ENCODE peak calls at places on chromosomes 3 and 15, in seven cellular contexts. U is psoas muscle, X is GM06990, O is GM10248, G is thyroid gland, B is A549, L is HCT116. R is an unnamed sample.

GRCh38 chr3:50971487-50971924 is 296.8 kb downstream of the DOCK3 start:
- DNase-seq in U (no peak), G (peak; percentile 26), B (peak; percentile 56), L (peak; percentile 73), X (no peak), O (peak; percentile 64), R (peak; percentile 40)

GRCh38 chr3:32837789-32838188 is 20.0 kb downstream of the TRIM71 start:
- DNase-seq in B (no peak), L (no peak), O (no peak), X (no peak), G (no peak), U (no peak), R (no peak)

GRCh38 chr3:40290396-40290795 is 19.1 kb upstream of the EIF1B start:
- DNase-seq in O (no peak), X (no peak), B (no peak), G (no peak), L (no peak), U (no peak), R (no peak)

GRCh38 chr3:122886951-122887350 is 92.1 kb downstream of the SLC49A4 start:
- DNase-seq in G (no peak), U (no peak), O (no peak), X (no peak), L (no peak), B (no peak), R (no peak)

GRCh38 chr3:8668216-8668615 is 23.6 kb upstream of the SSUH2 start:
- DNase-seq in U (no peak), L (no peak), O (no peak), G (no peak), B (no peak), X (no peak), R (no peak)

GRCh38 chr3:45664558-45664957 is 24.6 kb upstream of the SACM1L start:
- DNase-seq in U (no peak), O (peak; percentile 75), X (peak; percentile 43), L (no peak), B (no peak), G (no peak), R (no peak)

GRCh38 chr15:30921781-30922371 is 18.2 kb downstream of the FAN1 start:
- DNase-seq in L (no peak), X (no peak), G (peak; percentile 96), O (no peak), U (peak; percentile 84), B (no peak), R (no peak)

GRCh38 chr3:34011171-34012101 is 213.0 kb downstream of the PDCD6IP start:
- DNase-seq in G (no peak), U (no peak), L (peak; percentile 8), B (peak; percentile 51), O (no peak), X (no peak), R (no peak)

GRCh38 chr3:130834476-130834875 is 59.4 kb upstream of the ATP2C1 start:
- DNase-seq in G (no peak), X (no peak), O (no peak), U (no peak), B (no peak), L (no peak), R (no peak)

GRCh38 chr3:64945171-64945684 is 257.4 kb upstream of the ADAMTS9 start:
- DNase-seq in U (peak; percentile 59), G (no peak), O (no peak), B (no peak), X (no peak), L (no peak), R (no peak)

GRCh38 chr15:85097706-85098105 is 116.0 kb downstream of the PDE8A start:
- DNase-seq in X (no peak), B (peak; percentile 39), O (no peak), U (no peak), G (no peak), L (no peak), R (no peak)

GRCh38 chr3:133991637-133992036 is 38.1 kb downstream of the SLCO2A1 start:
- DNase-seq in X (no peak), G (no peak), U (no peak), O (no peak), B (no peak), L (no peak), R (no peak)

GRCh38 chr3:74739242-74739641 is 124.8 kb upstream of the CNTN3 start:
- DNase-seq in G (no peak), O (no peak), U (no peak), X (no peak), L (no peak), B (no peak), R (no peak)

GRCh38 chr3:72903004-72903403 is 15.2 kb downstream of the GXYLT2 start:
- DNase-seq in B (peak; percentile 78), G (no peak), U (no peak), L (no peak), X (no peak), O (no peak), R (no peak)

GRCh38 chr3:31960793-31961431 is 20.1 kb downstream of the OSBPL10 start:
- DNase-seq in G (peak; percentile 38), U (no peak), O (peak; percentile 28), X (no peak), B (peak; percentile 76), L (peak; percentile 40), R (no peak)

GRCh38 chr3:115217678-115218451 is 70.8 kb upstream of the ZBTB20 start:
- DNase-seq in B (peak; percentile 77), L (peak; percentile 42), U (no peak), G (no peak), X (no peak), O (peak; percentile 26), R (no peak)

GRCh38 chr15:39407116-39407515 is 173.8 kb upstream of the THBS1 start:
- DNase-seq in U (no peak), X (no peak), B (no peak), G (no peak), L (no peak), O (no peak), R (no peak)

GRCh38 chr3:9859530-9860025 is 15.8 kb upstream of the RPUSD3 start:
- DNase-seq in G (no peak), U (no peak), O (no peak), B (no peak), L (no peak), X (no peak), R (no peak)

GRCh38 chr3:9866639-9867038 is 13.4 kb downstream of the CIDEC start:
- DNase-seq in G (peak; percentile 34), B (no peak), O (no peak), X (no peak), U (no peak), L (no peak), R (no peak)

GRCh38 chr3:9861201-9861600 is 17.4 kb upstream of the RPUSD3 start:
- DNase-seq in X (no peak), G (no peak), U (no peak), L (no peak), O (no peak), B (no peak), R (no peak)

GRCh38 chr3:9861626-9862130 is 17.9 kb upstream of the RPUSD3 start:
- DNase-seq in X (no peak), O (no peak), B (no peak), L (no peak), U (no peak), G (no peak), R (no peak)

DNA sequence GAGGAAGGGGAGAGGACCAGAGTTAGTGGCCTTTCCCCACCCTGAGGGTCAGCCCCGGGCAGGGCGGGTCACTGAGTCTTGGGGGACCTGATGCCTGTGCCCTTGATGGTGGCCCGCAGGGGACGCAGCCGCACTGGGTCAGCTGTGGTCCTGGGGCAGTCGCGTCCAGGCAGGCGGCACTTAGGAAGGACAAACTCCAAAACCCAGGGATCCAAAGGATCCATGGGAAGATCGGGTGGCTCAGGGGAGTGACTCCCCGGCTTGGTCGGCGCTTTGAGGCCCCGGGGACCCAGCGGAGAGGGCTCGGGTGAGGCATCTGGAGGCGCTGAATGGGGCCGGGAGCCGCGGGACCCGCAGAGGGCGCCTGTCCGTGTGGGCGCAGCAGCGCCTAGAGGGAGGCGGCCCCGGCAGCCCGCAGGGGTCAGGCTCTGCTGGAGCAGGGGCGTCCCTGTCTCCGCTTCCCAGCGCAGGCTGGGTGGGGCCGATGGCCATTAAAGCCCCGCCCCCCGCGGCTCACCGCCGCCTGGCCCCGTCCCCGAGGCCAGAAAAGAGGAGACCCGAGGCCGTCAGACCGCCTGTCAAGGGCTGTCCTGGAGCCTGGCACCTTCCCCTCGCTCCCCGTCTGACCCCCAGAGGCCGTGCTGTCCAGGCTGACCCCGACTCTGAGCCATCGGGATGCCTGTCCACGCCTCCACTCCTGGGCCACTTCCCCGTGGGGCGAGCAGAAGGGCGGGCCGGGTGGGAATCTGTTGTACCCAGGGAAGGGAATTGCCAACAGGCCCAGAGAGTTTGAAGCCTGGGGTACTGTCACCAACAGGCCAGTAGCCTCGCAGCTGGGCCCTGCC is 17.4 kb downstream of the CIDEC start:
- DNase-seq in U (peak; percentile 84), X (no peak), O (peak; percentile 67), L (no peak), G (peak; percentile 37), B (peak; percentile 36), R (no peak)
- TF ChIP-seq CTCF in U (peak; percentile 44), X (peak; percentile 16), O (peak; percentile 30), L (peak; percentile 31), G (no peak), B (peak; percentile 28), R (no peak)

DNA sequence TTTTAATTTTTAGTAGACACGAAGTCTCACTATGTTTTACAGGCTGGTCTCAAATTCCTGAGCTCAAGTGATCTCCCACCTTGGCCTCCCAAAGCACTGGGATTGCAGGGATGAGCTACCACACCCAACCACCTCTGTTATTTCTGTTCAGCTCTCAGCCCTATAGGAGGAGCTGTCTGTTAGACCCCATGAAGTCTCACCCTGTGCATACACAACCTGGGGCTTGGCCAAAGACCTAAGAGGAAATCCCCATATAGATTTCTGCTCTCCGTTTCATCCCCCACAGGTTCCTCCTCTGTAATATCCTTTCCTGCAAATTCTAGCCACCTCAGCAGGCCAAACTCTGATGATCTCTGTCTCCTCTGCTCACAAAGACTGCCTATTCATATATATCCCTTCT is 56.6 kb upstream of the CTDSPL2 start:
- DNase-seq in X (no peak), L (no peak), O (peak; percentile 38), G (no peak), U (no peak), B (peak; percentile 4), R (no peak)
- TF ChIP-seq CTCF in X (no peak), L (no peak), O (no peak), G (no peak), U (no peak), B (no peak), R (no peak)

DNA sequence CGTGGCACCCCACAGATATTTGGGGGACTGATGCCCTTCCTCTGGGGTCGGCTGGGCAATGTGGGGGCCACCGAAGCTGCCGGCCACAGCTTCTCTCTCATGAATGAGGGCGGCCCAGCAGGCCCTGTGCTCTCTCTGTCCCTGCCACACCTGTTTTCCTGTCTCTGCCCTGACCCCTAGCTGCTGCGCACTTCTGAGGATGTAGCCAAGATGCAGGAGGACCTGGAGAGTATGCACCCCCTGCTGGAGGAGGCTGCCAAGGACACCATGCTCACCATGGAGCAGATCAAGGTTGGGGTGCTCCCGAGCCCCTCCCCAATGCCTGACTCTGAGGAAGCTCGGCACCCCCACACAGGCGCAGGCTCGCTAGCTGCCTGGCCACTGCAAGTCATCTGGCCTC is 59.7 kb downstream of the SEMA3G start:
- DNase-seq in L (peak; percentile 64), B (peak; percentile 64), X (no peak), G (no peak), U (no peak), O (peak; percentile 75), R (peak; percentile 75)
- TF ChIP-seq CTCF in L (peak; percentile 98), B (peak; percentile 35), X (peak; percentile 74), G (no peak), U (peak; percentile 12), O (peak; percentile 50), R (peak; percentile 38)

DNA sequence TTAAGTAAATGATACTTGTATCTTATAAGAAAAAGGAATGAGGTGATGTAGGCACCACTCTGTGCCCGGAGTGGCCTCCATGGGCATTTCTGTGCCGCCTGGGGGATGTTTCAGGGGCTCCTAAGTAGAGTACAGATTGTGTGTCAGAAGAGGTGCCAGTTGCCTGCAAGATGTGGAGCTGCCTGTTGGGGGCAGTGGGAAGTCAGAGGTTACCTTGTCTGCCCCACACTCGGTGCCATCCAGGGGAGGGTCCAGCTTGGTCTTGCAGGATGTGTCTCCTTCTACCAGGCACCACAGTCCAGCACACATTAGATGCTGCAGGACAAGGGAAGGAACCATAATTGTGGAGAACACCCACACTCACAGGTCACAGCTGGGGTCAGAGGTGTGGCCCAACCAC is 208.8 kb downstream of the ADAMTS17 start:
- DNase-seq in G (no peak), L (no peak), X (no peak), U (no peak), O (no peak), B (no peak), R (no peak)
- TF ChIP-seq CTCF in G (no peak), L (no peak), X (no peak), U (no peak), O (no peak), B (no peak), R (no peak)